ENCODE peak calls at places on chromosomes 6 and 20, in six cellular contexts. One of them, this sample, is unnamed.

GRCh38 chr6:34630040-34630439 is 66.5 kb downstream of the ILRUN start:
- DNase-seq in H9: no peak
- DNase-seq in trophoblast cell: peak; percentile 88
- DNase-seq in psoas muscle: no peak
- DNase-seq in GM23338: no peak
- DNase-seq in A549: peak; percentile 76
- DNase-seq in this sample: no peak

GRCh38 chr20:15836634-15837033 is 736.6 kb downstream of the KIF16B start:
- DNase-seq in H9: no peak
- DNase-seq in trophoblast cell: no peak
- DNase-seq in psoas muscle: no peak
- DNase-seq in GM23338: no peak
- DNase-seq in A549: no peak
- DNase-seq in this sample: no peak

GRCh38 chr6:126716012-126716411 is 376.1 kb downstream of the CENPW start:
- DNase-seq in H9: no peak
- DNase-seq in trophoblast cell: no peak
- DNase-seq in psoas muscle: no peak
- DNase-seq in GM23338: no peak
- DNase-seq in A549: no peak
- DNase-seq in this sample: no peak

GRCh38 chr6:20458051-20458894 is 56.6 kb downstream of the E2F3 start:
- DNase-seq in H9: no peak
- DNase-seq in trophoblast cell: no peak
- DNase-seq in psoas muscle: no peak
- DNase-seq in GM23338: no peak
- DNase-seq in A549: no peak
- DNase-seq in this sample: no peak

GRCh38 chr6:77678048-77678447 is 25.2 kb downstream of the MEI4 start:
- DNase-seq in H9: no peak
- DNase-seq in trophoblast cell: no peak
- DNase-seq in psoas muscle: no peak
- DNase-seq in GM23338: no peak
- DNase-seq in A549: no peak
- DNase-seq in this sample: no peak

GRCh38 chr6:20426177-20427082 is 24.8 kb downstream of the E2F3 start:
- DNase-seq in H9: no peak
- DNase-seq in trophoblast cell: no peak
- DNase-seq in psoas muscle: no peak
- DNase-seq in GM23338: no peak
- DNase-seq in A549: no peak
- DNase-seq in this sample: no peak

GRCh38 chr6:45364466-45364865 is 13.3 kb downstream of the SUPT3H start:
- DNase-seq in H9: no peak
- DNase-seq in trophoblast cell: no peak
- DNase-seq in psoas muscle: no peak
- DNase-seq in GM23338: no peak
- DNase-seq in A549: no peak
- DNase-seq in this sample: no peak

GRCh38 chr6:53330137-53330536 is 18.6 kb downstream of the ELOVL5 start:
- DNase-seq in H9: no peak
- DNase-seq in trophoblast cell: no peak
- DNase-seq in psoas muscle: no peak
- DNase-seq in GM23338: no peak
- DNase-seq in A549: no peak
- DNase-seq in this sample: no peak

GRCh38 chr6:13762648-13763441 is 51.2 kb upstream of the RANBP9 start:
- DNase-seq in H9: no peak
- DNase-seq in trophoblast cell: no peak
- DNase-seq in psoas muscle: no peak
- DNase-seq in GM23338: no peak
- DNase-seq in A549: no peak
- DNase-seq in this sample: no peak

GRCh38 chr20:58179083-58179431 is 49.4 kb downstream of the ANKRD60 start:
- DNase-seq in H9: no peak
- DNase-seq in trophoblast cell: no peak
- DNase-seq in psoas muscle: no peak
- DNase-seq in GM23338: no peak
- DNase-seq in A549: no peak
- DNase-seq in this sample: no peak

GRCh38 chr6:159934181-159934580 is 34.7 kb upstream of the IGF2R start:
- DNase-seq in H9: no peak
- DNase-seq in trophoblast cell: peak; percentile 70
- DNase-seq in psoas muscle: no peak
- DNase-seq in GM23338: no peak
- DNase-seq in A549: no peak
- DNase-seq in this sample: no peak

GRCh38 chr6:75412937-75413662 is 80.5 kb downstream of the FILIP1 start:
- DNase-seq in H9: no peak
- DNase-seq in trophoblast cell: peak; percentile 39
- DNase-seq in psoas muscle: no peak
- DNase-seq in GM23338: no peak
- DNase-seq in A549: peak; percentile 78
- DNase-seq in this sample: no peak

GRCh38 chr6:156919370-156919769 is 142.2 kb downstream of the ARID1B start:
- DNase-seq in H9: no peak
- DNase-seq in trophoblast cell: no peak
- DNase-seq in psoas muscle: no peak
- DNase-seq in GM23338: no peak
- DNase-seq in A549: no peak
- DNase-seq in this sample: no peak

GRCh38 chr6:170202416-170203135 is 88.3 kb downstream of the DLL1 start:
- DNase-seq in H9: no peak
- DNase-seq in trophoblast cell: no peak
- DNase-seq in psoas muscle: no peak
- DNase-seq in GM23338: no peak
- DNase-seq in A549: no peak
- DNase-seq in this sample: peak; percentile 20

GRCh38 chr6:112231609-112232060 is 22.7 kb downstream of the LAMA4 start:
- DNase-seq in H9: no peak
- DNase-seq in trophoblast cell: no peak
- DNase-seq in psoas muscle: no peak
- DNase-seq in GM23338: no peak
- DNase-seq in A549: no peak
- DNase-seq in this sample: no peak
- H3K4me1 ChIP-seq in H9: no peaks in the 10 kb centered on the region
- H3K4me1 ChIP-seq in trophoblast cell: no peaks in the 10 kb centered on the region
- H3K4me1 ChIP-seq in psoas muscle: peaks cover 6% of the 10 kb centered on the region
- H3K4me1 ChIP-seq in GM23338: no peaks in the 10 kb centered on the region
- H3K4me1 ChIP-seq in A549: peaks cover 5% of the 10 kb centered on the region
- H3K4me1 ChIP-seq in this sample: no peaks in the 10 kb centered on the region

DNA sequence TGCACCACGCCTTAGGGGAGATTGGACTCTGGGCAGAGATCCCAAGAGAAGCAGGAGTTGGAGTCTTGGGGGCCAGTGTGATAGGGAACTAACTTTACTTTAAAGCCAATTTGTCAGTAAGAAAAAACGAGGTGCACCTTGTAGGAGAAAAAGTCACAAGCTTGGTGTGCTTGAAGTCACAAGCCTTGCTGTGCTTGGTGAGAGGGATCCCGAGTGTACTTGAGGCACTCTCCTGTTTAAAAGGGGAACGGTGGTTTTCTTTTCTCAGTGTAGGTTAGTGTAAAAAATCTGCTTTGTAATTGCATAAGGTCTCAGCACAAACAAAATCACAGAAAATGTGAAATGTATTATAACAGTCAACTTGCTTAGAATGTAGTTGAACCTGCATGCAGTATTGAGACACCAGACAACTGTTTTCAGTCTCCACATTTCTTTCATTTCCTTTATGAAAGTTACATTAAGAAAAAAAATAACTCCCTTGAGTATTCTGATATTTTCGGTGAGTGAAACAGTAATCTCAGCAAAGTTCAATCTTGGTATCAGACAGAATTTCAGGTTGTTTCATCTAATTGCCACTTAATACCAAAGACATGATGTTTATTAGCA is 111.1 kb upstream of the DUSP22 start:
- DNase-seq in H9: no peak
- DNase-seq in trophoblast cell: no peak
- DNase-seq in psoas muscle: no peak
- DNase-seq in GM23338: no peak
- DNase-seq in A549: no peak
- DNase-seq in this sample: no peak
- H3K4me1 ChIP-seq in H9: no peaks in the 10 kb centered on the region
- H3K4me1 ChIP-seq in trophoblast cell: peaks cover under 1% of the 10 kb centered on the region
- H3K4me1 ChIP-seq in psoas muscle: no peaks in the 10 kb centered on the region
- H3K4me1 ChIP-seq in GM23338: no peaks in the 10 kb centered on the region
- H3K4me1 ChIP-seq in A549: no peaks in the 10 kb centered on the region
- H3K4me1 ChIP-seq in this sample: no peaks in the 10 kb centered on the region

GRCh38 chr20:53753880-53754459 is 160.3 kb upstream of the ZNF217 start:
- DNase-seq in H9: no peak
- DNase-seq in trophoblast cell: peak; percentile 37
- DNase-seq in psoas muscle: no peak
- DNase-seq in GM23338: no peak
- DNase-seq in A549: no peak
- DNase-seq in this sample: no peak
- H3K4me1 ChIP-seq in H9: peaks cover 18% of the 10 kb centered on the region
- H3K4me1 ChIP-seq in trophoblast cell: peaks cover 9% of the 10 kb centered on the region
- H3K4me1 ChIP-seq in psoas muscle: no peaks in the 10 kb centered on the region
- H3K4me1 ChIP-seq in GM23338: peaks cover 44% of the 10 kb centered on the region
- H3K4me1 ChIP-seq in A549: peaks cover 50% of the 10 kb centered on the region
- H3K4me1 ChIP-seq in this sample: peaks cover 3% of the 10 kb centered on the region

GRCh38 chr6:57256541-57256940 is 34.4 kb upstream of the RAB23 start:
- DNase-seq in H9: no peak
- DNase-seq in trophoblast cell: no peak
- DNase-seq in psoas muscle: no peak
- DNase-seq in GM23338: no peak
- DNase-seq in A549: no peak
- DNase-seq in this sample: no peak
- H3K4me1 ChIP-seq in H9: no peaks in the 10 kb centered on the region
- H3K4me1 ChIP-seq in trophoblast cell: peaks cover 2% of the 10 kb centered on the region
- H3K4me1 ChIP-seq in psoas muscle: peaks cover 6% of the 10 kb centered on the region
- H3K4me1 ChIP-seq in GM23338: no peaks in the 10 kb centered on the region
- H3K4me1 ChIP-seq in A549: peaks cover 11% of the 10 kb centered on the region
- H3K4me1 ChIP-seq in this sample: peaks cover 10% of the 10 kb centered on the region

GRCh38 chr20:35729283-35729807 is 12.7 kb downstream of the RBM39 start:
- DNase-seq in H9: no peak
- DNase-seq in trophoblast cell: no peak
- DNase-seq in psoas muscle: no peak
- DNase-seq in GM23338: no peak
- DNase-seq in A549: no peak
- DNase-seq in this sample: peak; percentile 11
- H3K4me1 ChIP-seq in H9: no peaks in the 10 kb centered on the region
- H3K4me1 ChIP-seq in trophoblast cell: no peaks in the 10 kb centered on the region
- H3K4me1 ChIP-seq in psoas muscle: peaks cover 50% of the 10 kb centered on the region
- H3K4me1 ChIP-seq in GM23338: no peaks in the 10 kb centered on the region
- H3K4me1 ChIP-seq in A549: peaks cover 32% of the 10 kb centered on the region
- H3K4me1 ChIP-seq in this sample: no peaks in the 10 kb centered on the region

GRCh38 chr6:27742833-27743573 is 169.2 kb downstream of the OR2B2 start:
- DNase-seq in H9: no peak
- DNase-seq in trophoblast cell: no peak
- DNase-seq in psoas muscle: no peak
- DNase-seq in GM23338: no peak
- DNase-seq in A549: no peak
- DNase-seq in this sample: no peak
- H3K4me1 ChIP-seq in H9: no peaks in the 10 kb centered on the region
- H3K4me1 ChIP-seq in trophoblast cell: no peaks in the 10 kb centered on the region
- H3K4me1 ChIP-seq in psoas muscle: no peaks in the 10 kb centered on the region
- H3K4me1 ChIP-seq in GM23338: no peaks in the 10 kb centered on the region
- H3K4me1 ChIP-seq in A549: no peaks in the 10 kb centered on the region
- H3K4me1 ChIP-seq in this sample: no peaks in the 10 kb centered on the region

GRCh38 chr6:12324741-12325140 is 34.6 kb downstream of the EDN1 start:
- DNase-seq in H9: no peak
- DNase-seq in trophoblast cell: no peak
- DNase-seq in psoas muscle: no peak
- DNase-seq in GM23338: peak; percentile 32
- DNase-seq in A549: peak; percentile 73
- DNase-seq in this sample: peak; percentile 78
- H3K4me1 ChIP-seq in H9: peaks cover 16% of the 10 kb centered on the region
- H3K4me1 ChIP-seq in trophoblast cell: peaks cover 19% of the 10 kb centered on the region
- H3K4me1 ChIP-seq in psoas muscle: no peaks in the 10 kb centered on the region
- H3K4me1 ChIP-seq in GM23338: peaks cover 41% of the 10 kb centered on the region
- H3K4me1 ChIP-seq in A549: peaks cover 57% of the 10 kb centered on the region
- H3K4me1 ChIP-seq in this sample: peaks cover 13% of the 10 kb centered on the region